ENCODE peak calls at places on chromosomes 6 and 20, in nine cellular contexts. O, N, E, H, G, K, U, Y and V are unnamed samples.

GRCh38 chr20:40564997-40565680 is 123.9 kb downstream of the MAFB start:
- DNase-seq in O (peak; percentile 49), N (peak; percentile 85), E (no peak), H (no peak), G (no peak), K (no peak), U (no peak), Y (no peak), V (no peak)

GRCh38 chr20:58127731-58128130 is 100.7 kb downstream of the ANKRD60 start:
- DNase-seq in O (peak; percentile 95), N (peak; percentile 99), E (no peak), H (no peak), G (no peak), K (no peak), U (no peak), Y (no peak), V (no peak)

GRCh38 chr6:36374956-36375355 is 12.5 kb downstream of the ETV7 start:
- DNase-seq in O (no peak), N (no peak), E (no peak), H (no peak), G (no peak), K (no peak), U (no peak), Y (no peak), V (no peak)

GRCh38 chr20:6768228-6769185 is 1.0 kb downstream of the BMP2 start:
- DNase-seq in O (peak; percentile 24), N (peak; percentile 50), E (peak; percentile 19), H (peak; percentile 50), G (no peak), K (peak; percentile 28), U (no peak), Y (peak; percentile 35), V (peak; percentile 13)

GRCh38 chr6:108946695-108947094 is 98.5 kb downstream of the ARMC2 start:
- DNase-seq in O (no peak), N (no peak), E (no peak), H (no peak), G (no peak), K (no peak), U (no peak), Y (no peak), V (no peak)

GRCh38 chr20:31606678-31606927 is 1.5 kb downstream of the ID1 start:
- DNase-seq in O (no peak), N (no peak), E (no peak), H (no peak), G (no peak), K (no peak), U (no peak), Y (no peak), V (no peak)

GRCh38 chr6:148657053-148657452 is 89.8 kb upstream of the UST start:
- DNase-seq in O (no peak), N (peak; percentile 47), E (no peak), H (no peak), G (no peak), K (no peak), U (no peak), Y (no peak), V (no peak)

GRCh38 chr20:54668271-54669053 is 193.1 kb downstream of the DOK5 start:
- DNase-seq in O (peak; percentile 75), N (no peak), E (peak; percentile 46), H (no peak), G (no peak), K (peak; percentile 26), U (peak; percentile 29), Y (peak; percentile 49), V (peak; percentile 25)

GRCh38 chr6:42030585-42031506 is 19.5 kb upstream of the TAF8 start:
- DNase-seq in O (no peak), N (no peak), E (no peak), H (no peak), G (no peak), K (peak; percentile 24), U (peak; percentile 87), Y (no peak), V (no peak)

GRCh38 chr6:145813285-145814034 is 1.1 kb downstream of the FBXO30 start:
- DNase-seq in O (no peak), N (peak; percentile 68), E (no peak), H (no peak), G (no peak), K (no peak), U (no peak), Y (no peak), V (no peak)

GRCh38 chr6:137316626-137317025 is 97.4 kb upstream of the IFNGR1 start:
- DNase-seq in O (no peak), N (no peak), E (no peak), H (no peak), G (no peak), K (no peak), U (no peak), Y (no peak), V (no peak)

GRCh38 chr6:151514000-151514730 is 20.3 kb downstream of the CCDC170 start:
- DNase-seq in O (no peak), N (no peak), E (no peak), H (no peak), G (no peak), K (no peak), U (no peak), Y (no peak), V (no peak)

GRCh38 chr20:3576363-3576762 is 86.8 kb downstream of the GFRA4 start:
- DNase-seq in O (no peak), N (no peak), E (no peak), H (no peak), G (no peak), K (no peak), U (no peak), Y (no peak), V (no peak)

GRCh38 chr20:32893878-32894483 is 35.3 kb downstream of the EFCAB8 start:
- DNase-seq in O (peak; percentile 38), N (no peak), E (peak; percentile 57), H (no peak), G (no peak), K (peak; percentile 83), U (peak; percentile 59), Y (peak; percentile 52), V (peak; percentile 24)

GRCh38 chr20:32509639-32510066 is 75.5 kb downstream of the NOL4L start:
- DNase-seq in O (no peak), N (no peak), E (no peak), H (no peak), G (no peak), K (no peak), U (no peak), Y (peak; percentile 34), V (no peak)

GRCh38 chr6:160461641-160462040 is 113.5 kb downstream of the SLC22A3 start:
- DNase-seq in O (no peak), N (peak; percentile 20), E (no peak), H (no peak), G (no peak), K (no peak), U (no peak), Y (no peak), V (no peak)

GRCh38 chr6:36504982-36505381 is 42.3 kb downstream of the STK38 start:
- DNase-seq in O (no peak), N (peak; percentile 63), E (no peak), H (no peak), G (no peak), K (no peak), U (no peak), Y (no peak), V (no peak)

GRCh38 chr6:90610291-90610670 is 23.4 kb upstream of the MAP3K7 start:
- DNase-seq in O (no peak), N (no peak), E (peak; percentile 15), H (no peak), G (no peak), K (no peak), U (no peak), Y (peak; percentile 15), V (peak; percentile 8)

GRCh38 chr6:99186417-99186816 is 163.1 kb downstream of the FAXC start:
- DNase-seq in O (no peak), N (no peak), E (no peak), H (no peak), G (no peak), K (no peak), U (no peak), Y (no peak), V (no peak)

GRCh38 chr6:51936941-51937340 is 150.5 kb downstream of the PKHD1 start:
- DNase-seq in O (no peak), N (no peak), E (no peak), H (no peak), G (no peak), K (no peak), U (no peak), Y (no peak), V (no peak)
- TF ChIP-seq CTCF in O (no peak), N (no peak), E (no peak), H (no peak), G (no peak), K (no peak), U (no peak), Y (no peak), V (no peak)

DNA sequence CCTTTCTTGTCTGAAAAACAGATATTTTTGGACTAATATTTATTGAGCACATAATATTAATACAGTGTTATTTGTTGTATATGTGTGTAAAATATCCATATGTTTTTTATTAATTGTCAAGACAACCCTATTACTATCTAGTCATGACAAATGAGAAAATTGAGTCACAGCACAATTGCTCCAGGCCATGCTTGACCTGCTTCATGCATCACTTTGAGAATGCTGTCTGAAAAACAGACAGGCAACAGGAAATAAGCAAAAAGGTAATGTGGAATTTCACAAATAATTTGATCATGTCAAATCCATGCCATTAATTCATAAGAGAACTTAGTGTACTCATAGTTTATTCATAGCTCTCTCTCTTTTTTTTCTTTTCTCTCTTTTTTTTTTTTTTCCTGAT is 246.5 kb downstream of the RIMS1 start:
- DNase-seq in O (no peak), N (peak; percentile 53), E (no peak), H (no peak), G (no peak), K (no peak), U (no peak), Y (no peak), V (no peak)
- TF ChIP-seq CTCF in O (no peak), N (no peak), E (no peak), H (no peak), G (no peak), K (no peak), U (no peak), Y (no peak), V (no peak)

GRCh38 chr20:38198238-38198861 is 33.3 kb upstream of the TGM2 start:
- DNase-seq in O (no peak), N (peak; percentile 60), E (no peak), H (no peak), G (no peak), K (no peak), U (peak; percentile 31), Y (no peak), V (no peak)
- TF ChIP-seq CTCF in O (no peak), N (no peak), E (no peak), H (no peak), G (no peak), K (no peak), U (no peak), Y (no peak), V (no peak)

DNA sequence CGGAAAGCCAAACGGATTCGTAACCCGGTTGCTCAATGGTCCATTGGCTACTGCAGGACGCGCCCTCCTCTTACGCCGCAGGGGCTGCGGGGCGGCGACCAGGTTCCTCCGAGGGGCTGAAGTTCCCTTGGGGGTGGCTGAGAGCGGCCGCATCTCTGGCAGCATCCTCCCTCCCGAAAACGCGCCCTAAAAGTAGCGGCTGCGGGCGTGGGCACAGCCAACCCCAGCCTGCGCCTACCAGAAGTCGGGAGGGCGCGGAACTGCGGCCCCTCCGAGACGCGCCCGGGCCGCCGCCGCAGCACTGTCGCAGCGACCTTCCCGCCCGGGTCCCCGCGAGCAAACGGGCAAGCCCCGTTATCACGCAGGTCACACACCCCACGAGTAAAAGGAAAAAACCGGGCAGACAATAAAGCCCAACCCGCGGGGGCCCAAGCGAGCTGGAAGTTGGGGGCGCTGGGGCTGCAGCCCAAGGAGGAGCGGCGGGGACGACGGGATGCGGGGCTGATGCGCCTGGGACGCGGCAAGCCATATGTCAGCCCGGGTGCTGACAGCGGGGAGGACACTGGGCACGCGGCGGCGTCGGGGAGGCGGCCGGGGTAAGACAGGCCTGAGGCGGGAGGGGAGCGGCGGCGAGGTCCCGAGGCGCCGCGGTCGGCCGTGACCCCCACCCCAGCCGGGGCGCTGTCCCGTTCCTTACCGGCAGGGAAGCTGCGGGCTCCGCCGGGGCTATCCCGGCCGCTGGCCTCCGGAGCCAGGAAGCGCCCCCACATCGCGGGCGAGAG is 700 bp downstream of the CEP85L start:
- DNase-seq in O (peak; percentile 56), N (peak; percentile 48), E (peak; percentile 46), H (peak; percentile 57), G (peak; percentile 31), K (peak; percentile 59), U (peak; percentile 61), Y (peak; percentile 41), V (peak; percentile 37)
- TF ChIP-seq CTCF in O (no peak), N (peak; percentile 7), E (no peak), H (peak; percentile 31), G (no peak), K (no peak), U (peak; percentile 2), Y (peak; percentile 36), V (peak; percentile 37)